ENCODE peak calls at places on chromosomes 16 and 17, in six cellular contexts. K, N, X, Z, R and A are unnamed samples. For H3K9me3, the result is how much of the 10 kb centered on the place peaks cover.

GRCh38 chr16:27928542-27928941 is 135.0 kb downstream of the GSG1L start:
- DNase-seq in K (no peak), N (no peak), X (no peak), Z (no peak), R (no peak), A (no peak)

GRCh38 chr17:74512624-74513084 is 18.6 kb downstream of the CD300LB start:
- DNase-seq in K (no peak), N (no peak), X (no peak), Z (no peak), R (peak), A (no peak)

GRCh38 chr17:57284984-57285646 is 28.8 kb downstream of the MSI2 start:
- DNase-seq in K (peak), N (no peak), X (no peak), Z (no peak), R (no peak), A (no peak)

GRCh38 chr17:58344047-58344790 is 7.8 kb downstream of the SUPT4H1 start:
- DNase-seq in K (peak), N (no peak), X (no peak), Z (no peak), R (no peak), A (peak)

GRCh38 chr16:85354623-85355514 is 242.6 kb upstream of the CIBAR2 start:
- DNase-seq in K (no peak), N (no peak), X (no peak), Z (peak), R (peak), A (no peak)

GRCh38 chr17:82668631-82669099 is 20.4 kb upstream of the WDR45B start:
- DNase-seq in K (peak), N (no peak), X (no peak), Z (peak), R (peak), A (peak)

GRCh38 chr17:2814499-2815341 is 18.5 kb downstream of the RAP1GAP2 start:
- DNase-seq in K (peak), N (no peak), X (no peak), Z (peak), R (no peak), A (peak)

GRCh38 chr17:57256708-57257112 is 387 bp downstream of the MSI2 start:
- DNase-seq in K (peak), N (peak), X (no peak), Z (peak), R (peak), A (no peak)

GRCh38 chr16:10964039-10964890 is 19.9 kb downstream of the CLEC16A start:
- DNase-seq in K (peak), N (peak), X (peak), Z (peak), R (peak), A (peak)

GRCh38 chr16:85412911-85413520 is 200.1 kb upstream of the GSE1 start:
- DNase-seq in K (no peak), N (no peak), X (no peak), Z (no peak), R (no peak), A (peak)

GRCh38 chr17:16941072-16941641 is 30.8 kb downstream of the TNFRSF13B start:
- DNase-seq in K (no peak), N (no peak), X (no peak), Z (no peak), R (no peak), A (no peak)

GRCh38 chr17:17402558-17402957 is 74.2 kb upstream of the MED9 start:
- DNase-seq in K (no peak), N (no peak), X (no peak), Z (no peak), R (no peak), A (no peak)

GRCh38 chr17:57749701-57750100 is 4.6 kb upstream of the CCDC182 start:
- DNase-seq in K (no peak), N (no peak), X (no peak), Z (no peak), R (no peak), A (no peak)

GRCh38 chr17:47276868-47277267 is 23.2 kb downstream of the ITGB3 start:
- DNase-seq in K (no peak), N (peak), X (no peak), Z (no peak), R (peak), A (no peak)

GRCh38 chr17:64150237-64151015 is 20.5 kb upstream of the ERN1 start:
- DNase-seq in K (no peak), N (no peak), X (no peak), Z (no peak), R (peak), A (no peak)

GRCh38 chr16:57998484-57998883 is 2.0 kb downstream of the ZNF319 start:
- DNase-seq in K (no peak), N (no peak), X (no peak), Z (peak), R (no peak), A (no peak)

GRCh38 chr16:17939052-17939673 is 397.4 kb downstream of the NPIPA8 start:
- DNase-seq in K (no peak), N (no peak), X (no peak), Z (no peak), R (no peak), A (no peak)

GRCh38 chr16:78794581-78795300 is 695.3 kb downstream of the WWOX start:
- DNase-seq in K (no peak), N (no peak), X (no peak), Z (no peak), R (no peak), A (no peak)
- H3K9me3 ChIP-seq in K (under half), N (under half), X (under half), Z (under half), R (under half), A (under half)

GRCh38 chr16:89685916-89686315 is 573 bp upstream of the CDK10 start:
- DNase-seq in K (no peak), N (no peak), X (no peak), Z (no peak), R (no peak), A (no peak)
- H3K9me3 ChIP-seq in K (under half), N (under half), X (under half), Z (under half), R (under half), A (under half)

GRCh38 chr17:22512057-22512456 is 819.7 kb downstream of the KCNJ18 start:
- DNase-seq in K (no peak), N (no peak), X (no peak), Z (no peak), R (no peak), A (no peak)
- H3K9me3 ChIP-seq in K (under half), N (under half), X (under half), Z (under half), R (under half), A (under half)

DNA sequence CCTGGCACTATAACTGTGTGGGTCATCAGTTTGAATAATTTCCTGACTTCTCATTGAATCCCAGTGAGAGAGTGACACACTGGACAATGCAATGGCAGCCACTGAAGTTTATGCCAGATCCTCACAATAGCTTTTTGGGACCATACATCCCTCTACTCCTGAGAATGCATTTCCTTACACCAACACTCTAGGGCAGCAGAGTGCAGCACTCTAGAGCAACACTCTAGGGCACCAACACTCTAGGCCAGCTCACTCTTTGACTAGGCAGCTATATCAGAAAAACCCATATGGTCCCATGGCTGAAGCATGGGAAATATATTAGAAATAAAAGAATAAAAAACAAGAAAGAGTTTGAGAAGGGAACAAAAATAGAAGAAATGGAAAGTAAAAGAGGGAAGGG is 309.2 kb downstream of the MAP2K6 start:
- DNase-seq in K (no peak), N (no peak), X (no peak), Z (no peak), R (no peak), A (no peak)
- H3K9me3 ChIP-seq in K (under half), N (under half), X (under half), Z (under half), R (under half), A (under half)

GRCh38 chr16:59324462-59324861 is 590.3 kb upstream of the GOT2 start:
- DNase-seq in K (no peak), N (no peak), X (no peak), Z (no peak), R (no peak), A (no peak)
- H3K9me3 ChIP-seq in K (under half), N (under half), X (under half), Z (under half), R (under half), A (under half)